ENCODE peak calls at places on chromosomes 7 and 10, in four cellular contexts. V is IMR-90, X is HepG2, F is K562. P is an unnamed sample.

GRCh38 chr10:68600041-68600778 is 40.1 kb downstream of the TET1 start:
- DNase-seq in V (peak; percentile 87), F (peak; percentile 65), X (peak; percentile 95), P (peak; percentile 48)

GRCh38 chr7:55084307-55084706 is 65.5 kb downstream of the EGFR start:
- DNase-seq in F (no peak), X (no peak), V (no peak), P (no peak)

GRCh38 chr7:67636363-67637355 is 640.0 kb downstream of the TYW1 start:
- DNase-seq in X (no peak), F (no peak), V (no peak), P (no peak)

GRCh38 chr7:121591916-121592315 is 195.8 kb upstream of the FAM3C start:
- DNase-seq in X (no peak), F (no peak), V (no peak), P (no peak)

GRCh38 chr10:59692113-59692512 is 17.5 kb downstream of the SLC16A9 start:
- DNase-seq in F (no peak), V (no peak), X (no peak), P (no peak)

GRCh38 chr10:34262965-34263364 is 552.1 kb downstream of the PARD3 start:
- DNase-seq in V (no peak), F (no peak), X (peak; percentile 8), P (no peak)

GRCh38 chr10:19922236-19922963 is 106.2 kb downstream of the PLXDC2 start:
- DNase-seq in F (no peak), X (no peak), V (peak; percentile 71), P (no peak)

GRCh38 chr7:30896783-30897617 is 14.7 kb upstream of the AQP1 start:
- DNase-seq in V (no peak), F (peak; percentile 89), X (no peak), P (no peak)

GRCh38 chr7:134920026-134920758 is 66.1 kb upstream of the AGBL3 start:
- DNase-seq in X (no peak), F (no peak), V (peak; percentile 97), P (no peak)

GRCh38 chr7:55545496-55545895 is 26.8 kb downstream of the VOPP1 start:
- DNase-seq in V (peak; percentile 82), X (no peak), F (no peak), P (no peak)

GRCh38 chr10:52030975-52031374 is 283.1 kb upstream of the DKK1 start:
- DNase-seq in V (no peak), X (no peak), F (no peak), P (no peak)

GRCh38 chr10:32961892-32962369 is 3.9 kb upstream of the ITGB1 start:
- DNase-seq in V (peak; percentile 93), X (peak; percentile 57), F (no peak), P (no peak)

GRCh38 chr7:157850481-157851444 is 514.0 kb downstream of the DNAJB6 start:
- DNase-seq in X (no peak), F (no peak), V (no peak), P (no peak)

GRCh38 chr7:48004023-48004422 is 24.6 kb upstream of the HUS1 start:
- DNase-seq in V (no peak), X (no peak), F (no peak), P (no peak)

GRCh38 chr7:152673902-152674301 is 2.0 kb downstream of the XRCC2 start:
- DNase-seq in X (no peak), V (no peak), F (no peak), P (no peak)

GRCh38 chr7:28165221-28165807 is 15.3 kb downstream of the JAZF1 start:
- DNase-seq in F (no peak), X (no peak), V (peak; percentile 25), P (no peak)

GRCh38 chr7:55382251-55382650 is 17.1 kb downstream of the LANCL2 start:
- DNase-seq in V (no peak), F (no peak), X (no peak), P (no peak)

GRCh38 chr7:18257711-18258110 is 230.1 kb upstream of the PRPS1L1 start:
- DNase-seq in F (no peak), V (peak; percentile 34), X (no peak), P (no peak)

GRCh38 chr7:157462840-157463239 is 126.0 kb downstream of the DNAJB6 start:
- DNase-seq in V (no peak), X (no peak), F (no peak), P (no peak)

GRCh38 chr7:4123823-4124222 is 558.3 kb upstream of the FOXK1 start:
- DNase-seq in V (peak; percentile 6), X (no peak), F (no peak), P (no peak)

GRCh38 chr7:114102996-114103395 is 184.2 kb upstream of the PPP1R3A start:
- DNase-seq in F (no peak), V (no peak), X (no peak), P (no peak)

GRCh38 chr10:64959883-64960282 is 1438.7 kb downstream of the REEP3 start:
- DNase-seq in F (no peak), V (no peak), X (no peak), P (no peak)

GRCh38 chr10:63588436-63589180 is 67.4 kb downstream of the REEP3 start:
- DNase-seq in X (no peak), F (no peak), V (peak; percentile 39), P (no peak)

GRCh38 chr10:93376372-93377296 is 105.5 kb downstream of the MYOF start:
- DNase-seq in V (peak; percentile 90), F (peak; percentile 55), X (peak; percentile 69), P (peak; percentile 31)

GRCh38 chr10:33661580-33662269 is 327.3 kb upstream of the NRP1 start:
- DNase-seq in F (no peak), X (peak; percentile 41), V (no peak), P (no peak)

GRCh38 chr10:99331207-99331803 is 2.1 kb downstream of the CNNM1 start:
- DNase-seq in V (peak; percentile 22), X (peak; percentile 35), F (no peak), P (no peak)

GRCh38 chr7:155167706-155168365 is 97.7 kb downstream of the HTR5A start:
- DNase-seq in X (no peak), F (no peak), V (no peak), P (no peak)

GRCh38 chr7:25965405-25966123 is 186.4 kb upstream of the NFE2L3 start:
- DNase-seq in X (no peak), F (no peak), V (no peak), P (no peak)

GRCh38 chr10:3770611-3771110 is 14.3 kb downstream of the KLF6 start:
- DNase-seq in V (no peak), F (no peak), X (no peak), P (no peak)

GRCh38 chr7:151863386-151864079 is 13.4 kb downstream of the PRKAG2 start:
- DNase-seq in V (no peak), X (peak; percentile 50), F (no peak), P (no peak)

GRCh38 chr7:92815412-92815811 is 21.0 kb downstream of the CDK6 start:
- DNase-seq in F (no peak), X (no peak), V (no peak), P (no peak)

GRCh38 chr10:48417374-48417773 is 110.9 kb downstream of the MAPK8 start:
- DNase-seq in F (no peak), X (no peak), V (no peak), P (no peak)

GRCh38 chr10:48418189-48418588 is 111.7 kb downstream of the MAPK8 start:
- DNase-seq in F (no peak), V (no peak), X (no peak), P (no peak)

GRCh38 chr10:48414160-48414559 is 107.7 kb downstream of the MAPK8 start:
- DNase-seq in F (no peak), V (no peak), X (no peak), P (no peak)

GRCh38 chr10:48414778-48415177 is 108.3 kb downstream of the MAPK8 start:
- DNase-seq in F (no peak), V (peak; percentile 82), X (no peak), P (no peak)

GRCh38 chr10:48416584-48417232 is 110.2 kb downstream of the MAPK8 start:
- DNase-seq in X (peak; percentile 37), F (no peak), V (no peak), P (no peak)
- TF ChIP-seq CEBPB in X (no peak), F (no peak), V (no peak), P (no peak)

GRCh38 chr7:72467237-72467636 is 55.1 kb upstream of the CALN1 start:
- DNase-seq in V (no peak), X (no peak), F (no peak), P (no peak)
- TF ChIP-seq MXI1 in V (no peak), X (no peak), F (no peak), P (no peak)

GRCh38 chr10:86282664-86283465 is 83.7 kb downstream of the GRID1 start:
- DNase-seq in F (no peak), X (no peak), V (no peak), P (no peak)

GRCh38 chr10:86286591-86287421 is 79.8 kb downstream of the GRID1 start:
- DNase-seq in V (no peak), X (no peak), F (no peak), P (no peak)

GRCh38 chr10:86283466-86284287 is 82.9 kb downstream of the GRID1 start:
- DNase-seq in F (no peak), V (no peak), X (no peak), P (no peak)

GRCh38 chr10:86285136-86285790 is 81.3 kb downstream of the GRID1 start:
- DNase-seq in F (no peak), V (no peak), X (no peak), P (no peak)

DNA sequence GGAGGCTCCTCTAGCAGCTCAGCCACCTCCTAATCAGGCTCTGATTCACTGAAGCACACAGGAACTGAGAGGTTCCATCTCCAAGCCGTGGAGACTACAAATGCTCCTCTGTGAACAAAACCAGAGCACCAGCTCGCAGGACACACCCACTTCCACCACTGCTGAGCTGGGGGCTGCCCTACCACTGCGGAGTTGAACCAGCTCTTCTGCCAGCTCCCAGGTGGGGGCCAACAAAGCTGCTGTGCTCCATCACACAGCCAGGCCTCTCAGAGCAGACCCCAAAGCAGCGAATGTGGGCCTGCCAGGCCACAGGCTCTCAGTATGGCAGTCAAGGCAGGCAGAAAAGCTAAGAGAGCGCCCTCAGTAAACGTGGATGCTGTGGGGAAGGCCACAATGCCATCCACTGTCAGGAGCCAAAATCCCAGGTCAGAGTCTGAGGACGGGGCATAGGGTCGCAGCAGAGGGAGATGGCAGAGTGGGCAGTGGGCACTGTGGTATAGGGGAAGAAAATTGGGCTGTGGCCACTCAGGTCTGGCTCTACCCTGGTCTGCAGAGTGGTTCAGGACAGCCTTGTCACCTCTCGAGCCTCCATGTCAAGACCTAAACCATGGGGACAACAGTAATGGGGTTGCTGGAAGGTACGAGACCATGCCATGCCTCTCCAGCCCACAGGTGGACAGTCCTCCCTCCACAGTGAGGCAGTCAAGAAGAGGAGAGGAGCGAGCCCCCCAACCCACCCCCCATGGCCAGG is 82.1 kb downstream of the GRID1 start:
- DNase-seq in X (no peak), V (no peak), F (no peak), P (no peak)
- TF ChIP-seq CEBPB in X (no peak), V (no peak), F (no peak), P (no peak)

GRCh38 chr7:24054231-24054630 is 229.8 kb upstream of the NPY start:
- DNase-seq in X (no peak), V (no peak), F (no peak), P (no peak)
- TF ChIP-seq MXI1 in X (no peak), V (no peak), F (no peak), P (no peak)

GRCh38 chr10:21292763-21293517 is 232.5 kb downstream of the SKIDA1 start:
- DNase-seq in F (no peak), V (peak; percentile 98), X (peak; percentile 84), P (no peak)
- TF ChIP-seq CEBPB in F (no peak), V (no peak), X (no peak), P (no peak)